ENCODE peak calls at places on chromosomes 2 and 18, in eight cellular contexts. L is kidney; B is naive thymus-derived CD4-positive, alpha-beta T cell; C is lower lobe of right lung; N is neuronal stem cell; H is HCT116; A is WERI-Rb-1; Y is CD8-positive, alpha-beta memory T cell. U is an unnamed sample.

GRCh38 chr2:240418311-240418710 is 17.2 kb upstream of the GPC1 start:
- DNase-seq in L (no peak), N (no peak), H (no peak), C (no peak), B (no peak), A (peak; percentile 1), Y (no peak), U (no peak)

GRCh38 chr2:229174794-229175529 is 96.1 kb downstream of the PID1 start:
- DNase-seq in L (no peak), H (no peak), B (no peak), Y (no peak), N (no peak), C (no peak), A (no peak), U (no peak)

GRCh38 chr2:165016772-165017411 is 61.6 kb upstream of the SLC38A11 start:
- DNase-seq in C (no peak), Y (no peak), L (no peak), N (peak; percentile 33), B (peak; percentile 17), H (peak; percentile 22), A (peak; percentile 49), U (peak; percentile 71)

GRCh38 chr2:42753188-42753813 is 10.6 kb downstream of the OXER1 start:
- DNase-seq in H (no peak), Y (no peak), A (no peak), C (no peak), B (no peak), L (no peak), N (no peak), U (no peak)

GRCh38 chr2:202450785-202451184 is 74.7 kb downstream of the BMPR2 start:
- DNase-seq in A (no peak), C (no peak), L (no peak), H (no peak), Y (no peak), N (no peak), B (no peak), U (no peak)

GRCh38 chr2:212752730-212753351 is 214.2 kb upstream of the ERBB4 start:
- DNase-seq in L (no peak), H (no peak), Y (no peak), B (no peak), C (no peak), A (no peak), N (no peak), U (peak; percentile 51)

GRCh38 chr2:212548459-212548815 is 9.8 kb upstream of the ERBB4 start:
- DNase-seq in A (no peak), N (no peak), L (no peak), B (no peak), Y (no peak), C (no peak), H (peak; percentile 28), U (peak; percentile 50)

GRCh38 chr2:104658840-104659591 is 194.9 kb upstream of the POU3F3 start:
- DNase-seq in H (no peak), A (no peak), B (no peak), N (peak; percentile 57), Y (no peak), L (peak; percentile 69), C (no peak), U (peak; percentile 84)

GRCh38 chr18:26956894-26957293 is 91.4 kb upstream of the AQP4 start:
- DNase-seq in B (no peak), Y (no peak), N (no peak), L (no peak), C (no peak), A (no peak), H (no peak), U (peak; percentile 85)

GRCh38 chr2:180456811-180457210 is 449.7 kb upstream of the CWC22 start:
- DNase-seq in A (no peak), L (no peak), H (no peak), B (no peak), C (no peak), Y (no peak), N (no peak), U (no peak)

GRCh38 chr2:9021563-9022211 is 18.2 kb upstream of the MBOAT2 start:
- DNase-seq in C (no peak), L (no peak), B (no peak), N (no peak), A (no peak), H (no peak), Y (no peak), U (no peak)

GRCh38 chr2:218860950-218861381 is 1.4 kb downstream of the WNT6 start:
- DNase-seq in C (no peak), Y (peak; percentile 41), L (peak; percentile 70), A (peak; percentile 92), N (peak; percentile 93), H (peak; percentile 81), B (no peak), U (peak; percentile 97)

GRCh38 chr2:604826-605524 is 72.2 kb downstream of the TMEM18 start:
- DNase-seq in A (no peak), C (no peak), Y (no peak), L (no peak), N (no peak), H (no peak), B (no peak), U (no peak)
- H3K9me3 ChIP-seq in A (no peaks in the 10 kb centered on the region), C (no peaks in the 10 kb centered on the region), Y (no peaks in the 10 kb centered on the region), L (no peaks in the 10 kb centered on the region), N (no peaks in the 10 kb centered on the region), H (no peaks in the 10 kb centered on the region), B (no peaks in the 10 kb centered on the region), U (no peaks in the 10 kb centered on the region)

GRCh38 chr2:2767837-2768236 is 436.8 kb upstream of the MYT1L start:
- DNase-seq in Y (no peak), C (no peak), A (no peak), H (no peak), B (no peak), N (no peak), L (no peak), U (no peak)
- H3K9me3 ChIP-seq in Y (no peaks in the 10 kb centered on the region), C (no peaks in the 10 kb centered on the region), A (no peaks in the 10 kb centered on the region), H (no peaks in the 10 kb centered on the region), B (no peaks in the 10 kb centered on the region), N (no peaks in the 10 kb centered on the region), L (no peaks in the 10 kb centered on the region), U (no peaks in the 10 kb centered on the region)

DNA sequence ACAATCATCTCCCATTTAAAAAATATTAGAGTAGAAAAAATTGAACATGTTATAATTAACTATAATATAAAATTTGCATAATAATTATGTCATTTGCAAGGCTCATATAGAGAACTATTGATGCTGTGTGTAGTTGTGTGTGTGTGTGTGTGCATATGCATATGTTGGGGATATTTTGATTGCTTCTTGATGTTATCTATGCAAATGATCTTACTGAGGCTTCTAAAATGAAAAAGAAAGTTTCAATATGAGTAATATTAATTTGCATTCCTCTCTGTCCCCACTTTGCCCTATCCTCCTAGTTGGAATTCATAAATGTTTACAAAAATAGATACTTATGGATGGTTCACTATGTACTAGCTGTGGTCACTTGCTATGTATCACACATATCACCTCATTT is 523.3 kb downstream of the TRIB2 start:
- DNase-seq in L (no peak), C (no peak), Y (no peak), H (no peak), N (no peak), A (no peak), B (no peak), U (no peak)
- H3K9me3 ChIP-seq in L (no peaks in the 10 kb centered on the region), C (no peaks in the 10 kb centered on the region), Y (no peaks in the 10 kb centered on the region), H (peaks cover 6% of the 10 kb centered on the region), N (no peaks in the 10 kb centered on the region), A (no peaks in the 10 kb centered on the region), B (no peaks in the 10 kb centered on the region), U (peaks cover 7% of the 10 kb centered on the region)

DNA sequence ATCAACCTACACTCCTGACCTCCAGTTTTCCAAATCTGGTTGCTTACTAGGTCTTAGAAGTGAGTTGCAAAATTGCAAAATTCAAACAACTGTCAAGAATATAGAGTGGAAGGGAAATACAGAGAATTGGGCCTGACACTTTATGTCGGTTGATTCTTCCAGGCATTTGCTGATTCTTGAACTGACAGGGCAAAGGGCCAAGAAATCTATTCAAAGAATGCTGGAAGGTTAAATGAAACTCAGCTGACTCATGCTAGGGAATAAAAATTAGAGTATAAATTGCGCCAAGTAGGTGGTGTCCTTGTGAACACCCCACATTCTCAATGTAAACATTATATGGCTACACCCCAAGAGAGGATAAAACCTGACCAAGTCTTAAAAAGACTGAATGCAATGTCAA is 21.5 kb upstream of the ZSCAN30 start:
- DNase-seq in Y (no peak), N (no peak), C (no peak), H (no peak), A (no peak), L (no peak), B (no peak), U (no peak)
- H3K9me3 ChIP-seq in Y (peaks cover 31% of the 10 kb centered on the region), N (peaks cover 40% of the 10 kb centered on the region), C (peaks cover 74% of the 10 kb centered on the region), H (peaks cover 19% of the 10 kb centered on the region), A (peaks cover 11% of the 10 kb centered on the region), L (peaks cover 59% of the 10 kb centered on the region), B (peaks cover 52% of the 10 kb centered on the region), U (peaks cover 22% of the 10 kb centered on the region)

GRCh38 chr18:71598374-71598773 is 945.8 kb downstream of the CBLN2 start:
- DNase-seq in B (no peak), Y (no peak), N (no peak), H (no peak), A (no peak), L (no peak), C (no peak), U (no peak)

DNA sequence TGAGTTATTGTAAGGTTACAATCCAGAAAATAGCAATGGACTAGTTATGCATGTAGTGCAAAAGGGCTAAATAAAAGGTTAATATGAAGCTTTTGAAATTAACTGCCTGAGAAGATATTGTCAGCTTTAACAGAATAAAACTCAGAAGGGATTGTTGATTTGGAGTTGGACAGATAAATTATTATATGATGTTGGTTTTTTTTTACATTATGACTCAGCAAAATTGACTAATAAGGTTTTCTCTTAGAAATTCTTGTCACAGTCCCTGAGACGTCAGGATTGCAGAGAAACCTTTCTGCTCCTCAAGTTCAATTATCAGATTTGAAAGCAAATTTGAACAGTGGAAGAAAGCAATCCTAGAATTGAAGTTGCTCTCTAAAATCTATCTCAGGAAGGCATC is 946.9 kb downstream of the CBLN2 start:
- DNase-seq in C (no peak), B (no peak), Y (no peak), L (no peak), A (no peak), N (no peak), H (no peak), U (no peak)
- H3K9me3 ChIP-seq in C (no peaks in the 10 kb centered on the region), B (no peaks in the 10 kb centered on the region), Y (no peaks in the 10 kb centered on the region), L (no peaks in the 10 kb centered on the region), A (no peaks in the 10 kb centered on the region), N (no peaks in the 10 kb centered on the region), H (peaks cover 15% of the 10 kb centered on the region), U (peaks cover 7% of the 10 kb centered on the region)

GRCh38 chr2:129817175-129817574 is 162.3 kb upstream of the RAB6C start:
- DNase-seq in B (no peak), A (peak; percentile 71), L (no peak), C (no peak), H (no peak), N (no peak), Y (no peak), U (no peak)
- H3K9me3 ChIP-seq in B (peaks cover 13% of the 10 kb centered on the region), A (peaks cover 13% of the 10 kb centered on the region), L (peaks cover 11% of the 10 kb centered on the region), C (peaks cover 8% of the 10 kb centered on the region), H (no peaks in the 10 kb centered on the region), N (no peaks in the 10 kb centered on the region), Y (no peaks in the 10 kb centered on the region), U (no peaks in the 10 kb centered on the region)

DNA sequence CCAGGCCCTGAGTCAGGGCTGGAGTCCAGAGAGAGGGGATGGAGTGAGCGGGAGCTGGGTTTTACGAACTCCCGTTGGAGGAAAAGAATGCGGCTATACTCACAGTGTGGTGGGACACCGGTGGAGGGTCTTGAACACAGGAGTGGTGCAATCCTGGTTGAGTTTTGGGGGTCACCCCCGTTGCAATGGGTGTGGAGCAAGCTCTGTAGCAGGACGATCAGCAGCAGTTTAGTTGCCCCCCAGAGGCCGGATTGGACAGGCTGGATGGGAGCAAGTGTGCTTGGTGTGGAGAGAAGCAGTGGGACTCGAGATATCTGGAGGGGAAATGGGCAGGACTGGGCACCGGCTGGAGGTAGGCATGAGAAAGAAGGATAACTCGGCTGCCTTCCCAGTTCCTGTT is 72.3 kb upstream of the TWIST2 start:
- DNase-seq in Y (no peak), A (no peak), C (no peak), B (no peak), H (no peak), N (no peak), L (no peak), U (no peak)
- H3K9me3 ChIP-seq in Y (no peaks in the 10 kb centered on the region), A (peaks cover 2% of the 10 kb centered on the region), C (no peaks in the 10 kb centered on the region), B (no peaks in the 10 kb centered on the region), H (no peaks in the 10 kb centered on the region), N (no peaks in the 10 kb centered on the region), L (no peaks in the 10 kb centered on the region), U (no peaks in the 10 kb centered on the region)

U was measured in neural progenitor cell.